ENCODE peak calls at places on chromosome 6, in six cellular contexts. One of them, this sample, is unnamed.

GRCh38 chr6:24274441-24275083 is 83.3 kb downstream of the DCDC2 start:
- DNase-seq in heart left ventricle: no peak
- DNase-seq in AML-193: peak
- DNase-seq in cerebellar cortex: no peak
- DNase-seq in posterior cingulate gyrus: no peak
- DNase-seq in NCI-H1436: no peak
- DNase-seq in this sample: no peak

GRCh38 chr6:76043690-76044089 is 28.8 kb downstream of the IMPG1 start:
- DNase-seq in heart left ventricle: no peak
- DNase-seq in AML-193: no peak
- DNase-seq in cerebellar cortex: no peak
- DNase-seq in posterior cingulate gyrus: no peak
- DNase-seq in NCI-H1436: no peak
- DNase-seq in this sample: no peak

GRCh38 chr6:11586117-11586516 is 48.6 kb downstream of the TMEM170B start:
- DNase-seq in heart left ventricle: no peak
- DNase-seq in AML-193: no peak
- DNase-seq in cerebellar cortex: no peak
- DNase-seq in posterior cingulate gyrus: no peak
- DNase-seq in NCI-H1436: no peak
- DNase-seq in this sample: no peak

GRCh38 chr6:160679402-160679769 is 15.3 kb upstream of the LPA start:
- DNase-seq in heart left ventricle: no peak
- DNase-seq in AML-193: no peak
- DNase-seq in cerebellar cortex: no peak
- DNase-seq in posterior cingulate gyrus: no peak
- DNase-seq in NCI-H1436: no peak
- DNase-seq in this sample: no peak

GRCh38 chr6:3848380-3848779 is 793 bp upstream of the FAM50B start:
- DNase-seq in heart left ventricle: no peak
- DNase-seq in AML-193: no peak
- DNase-seq in cerebellar cortex: peak
- DNase-seq in posterior cingulate gyrus: no peak
- DNase-seq in NCI-H1436: no peak
- DNase-seq in this sample: no peak

GRCh38 chr6:35601331-35602132 is 87.2 kb downstream of the FKBP5 start:
- DNase-seq in heart left ventricle: peak
- DNase-seq in AML-193: peak
- DNase-seq in cerebellar cortex: peak
- DNase-seq in posterior cingulate gyrus: no peak
- DNase-seq in NCI-H1436: peak
- DNase-seq in this sample: peak

GRCh38 chr6:474454-475185 is 83.1 kb downstream of the IRF4 start:
- DNase-seq in heart left ventricle: no peak
- DNase-seq in AML-193: peak
- DNase-seq in cerebellar cortex: no peak
- DNase-seq in posterior cingulate gyrus: no peak
- DNase-seq in NCI-H1436: no peak
- DNase-seq in this sample: no peak

GRCh38 chr6:110951008-110951407 is 7.5 kb upstream of the GTF3C6 start:
- DNase-seq in heart left ventricle: no peak
- DNase-seq in AML-193: no peak
- DNase-seq in cerebellar cortex: no peak
- DNase-seq in posterior cingulate gyrus: no peak
- DNase-seq in NCI-H1436: no peak
- DNase-seq in this sample: no peak

GRCh38 chr6:63839485-63839884 is 203.9 kb downstream of the PHF3 start:
- DNase-seq in heart left ventricle: no peak
- DNase-seq in AML-193: no peak
- DNase-seq in cerebellar cortex: no peak
- DNase-seq in posterior cingulate gyrus: no peak
- DNase-seq in NCI-H1436: no peak
- DNase-seq in this sample: no peak

GRCh38 chr6:157718788-157719187 is 104.3 kb upstream of the SNX9 start:
- DNase-seq in heart left ventricle: no peak
- DNase-seq in AML-193: no peak
- DNase-seq in cerebellar cortex: no peak
- DNase-seq in posterior cingulate gyrus: no peak
- DNase-seq in NCI-H1436: no peak
- DNase-seq in this sample: no peak

GRCh38 chr6:165889636-165890403 is 226.8 kb upstream of the PDE10A start:
- DNase-seq in heart left ventricle: no peak
- DNase-seq in AML-193: no peak
- DNase-seq in cerebellar cortex: peak
- DNase-seq in posterior cingulate gyrus: no peak
- DNase-seq in NCI-H1436: no peak
- DNase-seq in this sample: no peak

GRCh38 chr6:139824864-139825263 is 450.4 kb upstream of the CITED2 start:
- DNase-seq in heart left ventricle: no peak
- DNase-seq in AML-193: no peak
- DNase-seq in cerebellar cortex: no peak
- DNase-seq in posterior cingulate gyrus: no peak
- DNase-seq in NCI-H1436: no peak
- DNase-seq in this sample: no peak

GRCh38 chr6:79421707-79422484 is 115.3 kb downstream of the LCA5 start:
- DNase-seq in heart left ventricle: peak
- DNase-seq in AML-193: no peak
- DNase-seq in cerebellar cortex: peak
- DNase-seq in posterior cingulate gyrus: no peak
- DNase-seq in NCI-H1436: peak
- DNase-seq in this sample: peak

GRCh38 chr6:89139509-89140346 is 6.1 kb upstream of the PM20D2 start:
- DNase-seq in heart left ventricle: no peak
- DNase-seq in AML-193: no peak
- DNase-seq in cerebellar cortex: no peak
- DNase-seq in posterior cingulate gyrus: no peak
- DNase-seq in NCI-H1436: no peak
- DNase-seq in this sample: no peak

GRCh38 chr6:49552596-49552995 is 2.1 kb downstream of the C6orf141 start:
- DNase-seq in heart left ventricle: no peak
- DNase-seq in AML-193: no peak
- DNase-seq in cerebellar cortex: no peak
- DNase-seq in posterior cingulate gyrus: no peak
- DNase-seq in NCI-H1436: no peak
- DNase-seq in this sample: no peak

GRCh38 chr6:89023591-89024441 is 56.7 kb upstream of the PNRC1 start:
- DNase-seq in heart left ventricle: peak
- DNase-seq in AML-193: no peak
- DNase-seq in cerebellar cortex: peak
- DNase-seq in posterior cingulate gyrus: no peak
- DNase-seq in NCI-H1436: no peak
- DNase-seq in this sample: no peak

GRCh38 chr6:44034931-44035345 is 92.3 kb downstream of the MRPL14 start:
- DNase-seq in heart left ventricle: no peak
- DNase-seq in AML-193: no peak
- DNase-seq in cerebellar cortex: no peak
- DNase-seq in posterior cingulate gyrus: no peak
- DNase-seq in NCI-H1436: no peak
- DNase-seq in this sample: no peak

GRCh38 chr6:11188161-11188915 is 44.1 kb downstream of the NEDD9 start:
- DNase-seq in heart left ventricle: no peak
- DNase-seq in AML-193: no peak
- DNase-seq in cerebellar cortex: no peak
- DNase-seq in posterior cingulate gyrus: no peak
- DNase-seq in NCI-H1436: no peak
- DNase-seq in this sample: no peak

GRCh38 chr6:126603410-126603809 is 263.5 kb downstream of the CENPW start:
- DNase-seq in heart left ventricle: no peak
- DNase-seq in AML-193: no peak
- DNase-seq in cerebellar cortex: no peak
- DNase-seq in posterior cingulate gyrus: no peak
- DNase-seq in NCI-H1436: no peak
- DNase-seq in this sample: no peak

GRCh38 chr6:100998111-100998510 is 117.0 kb upstream of the ASCC3 start:
- DNase-seq in heart left ventricle: no peak
- DNase-seq in AML-193: no peak
- DNase-seq in cerebellar cortex: no peak
- DNase-seq in posterior cingulate gyrus: no peak
- DNase-seq in NCI-H1436: no peak
- DNase-seq in this sample: no peak

GRCh38 chr6:166167801-166168615 is at the start of gene TBXT:
- DNase-seq in heart left ventricle: no peak
- DNase-seq in AML-193: no peak
- DNase-seq in cerebellar cortex: no peak
- DNase-seq in posterior cingulate gyrus: no peak
- DNase-seq in NCI-H1436: no peak
- DNase-seq in this sample: no peak